ENCODE peak calls at places on chromosomes 12 and 14, in eight cellular contexts. One of them, this sample, is unnamed.

GRCh38 chr14:99685061-99685995 is 1.2 kb downstream of the CYP46A1 start:
- DNase-seq in stimulated activated CD8-positive, alpha-beta memory T cell treated with anti-CD3 and anti-CD28 coated beads, Interleukin-15, amount 100 ng/mL, for 48 hours: no peak
- DNase-seq in MCF 10A: no peak
- DNase-seq in K562: no peak
- DNase-seq in stimulated activated naive B cell treated with anti-CD40 and anti-IgM and Interleukin-4, amounts not matched to agents 10 μg/mL and 1 μg/mL and 100 μg/mL, for 72 hours: no peak
- DNase-seq in mucosa of gallbladder: no peak
- DNase-seq in hypothalamus: no peak
- DNase-seq in CD8-positive, alpha-beta memory T cell: no peak
- DNase-seq in this sample: no peak

GRCh38 chr12:53383258-53383657 is 3.3 kb downstream of the SP1 start:
- DNase-seq in MCF 10A: no peak
- DNase-seq in hypothalamus: no peak
- DNase-seq in mucosa of gallbladder: no peak
- DNase-seq in stimulated activated CD8-positive, alpha-beta memory T cell treated with anti-CD3 and anti-CD28 coated beads, Interleukin-15, amount 100 ng/mL, for 48 hours: no peak
- DNase-seq in stimulated activated naive B cell treated with anti-CD40 and anti-IgM and Interleukin-4, amounts not matched to agents 10 μg/mL and 1 μg/mL and 100 μg/mL, for 72 hours: no peak
- DNase-seq in K562: no peak
- DNase-seq in CD8-positive, alpha-beta memory T cell: no peak
- DNase-seq in this sample: no peak

GRCh38 chr12:131902332-131903241 is 8.2 kb downstream of the ULK1 start:
- DNase-seq in hypothalamus: no peak
- DNase-seq in mucosa of gallbladder: no peak
- DNase-seq in CD8-positive, alpha-beta memory T cell: no peak
- DNase-seq in K562: no peak
- DNase-seq in stimulated activated naive B cell treated with anti-CD40 and anti-IgM and Interleukin-4, amounts not matched to agents 10 μg/mL and 1 μg/mL and 100 μg/mL, for 72 hours: no peak
- DNase-seq in stimulated activated CD8-positive, alpha-beta memory T cell treated with anti-CD3 and anti-CD28 coated beads, Interleukin-15, amount 100 ng/mL, for 48 hours: no peak
- DNase-seq in MCF 10A: no peak
- DNase-seq in this sample: no peak

GRCh38 chr14:102930753-102931579 is 8.5 kb downstream of the AMN start:
- DNase-seq in stimulated activated naive B cell treated with anti-CD40 and anti-IgM and Interleukin-4, amounts not matched to agents 10 μg/mL and 1 μg/mL and 100 μg/mL, for 72 hours: no peak
- DNase-seq in K562: no peak
- DNase-seq in mucosa of gallbladder: peak
- DNase-seq in hypothalamus: no peak
- DNase-seq in stimulated activated CD8-positive, alpha-beta memory T cell treated with anti-CD3 and anti-CD28 coated beads, Interleukin-15, amount 100 ng/mL, for 48 hours: no peak
- DNase-seq in CD8-positive, alpha-beta memory T cell: no peak
- DNase-seq in MCF 10A: peak
- DNase-seq in this sample: peak

GRCh38 chr12:65624554-65625086 is 199.7 kb upstream of the HMGA2 start:
- DNase-seq in hypothalamus: no peak
- DNase-seq in MCF 10A: no peak
- DNase-seq in CD8-positive, alpha-beta memory T cell: no peak
- DNase-seq in mucosa of gallbladder: no peak
- DNase-seq in stimulated activated CD8-positive, alpha-beta memory T cell treated with anti-CD3 and anti-CD28 coated beads, Interleukin-15, amount 100 ng/mL, for 48 hours: no peak
- DNase-seq in stimulated activated naive B cell treated with anti-CD40 and anti-IgM and Interleukin-4, amounts not matched to agents 10 μg/mL and 1 μg/mL and 100 μg/mL, for 72 hours: no peak
- DNase-seq in K562: no peak
- DNase-seq in this sample: no peak

GRCh38 chr14:74710477-74710876 is 2.4 kb downstream of the AREL1 start:
- DNase-seq in MCF 10A: no peak
- DNase-seq in mucosa of gallbladder: no peak
- DNase-seq in stimulated activated naive B cell treated with anti-CD40 and anti-IgM and Interleukin-4, amounts not matched to agents 10 μg/mL and 1 μg/mL and 100 μg/mL, for 72 hours: no peak
- DNase-seq in hypothalamus: no peak
- DNase-seq in K562: peak
- DNase-seq in stimulated activated CD8-positive, alpha-beta memory T cell treated with anti-CD3 and anti-CD28 coated beads, Interleukin-15, amount 100 ng/mL, for 48 hours: no peak
- DNase-seq in CD8-positive, alpha-beta memory T cell: no peak
- DNase-seq in this sample: no peak

GRCh38 chr12:4037747-4038312 is 164.6 kb upstream of the PARP11 start:
- DNase-seq in CD8-positive, alpha-beta memory T cell: no peak
- DNase-seq in K562: peak
- DNase-seq in MCF 10A: peak
- DNase-seq in mucosa of gallbladder: peak
- DNase-seq in hypothalamus: no peak
- DNase-seq in stimulated activated CD8-positive, alpha-beta memory T cell treated with anti-CD3 and anti-CD28 coated beads, Interleukin-15, amount 100 ng/mL, for 48 hours: no peak
- DNase-seq in stimulated activated naive B cell treated with anti-CD40 and anti-IgM and Interleukin-4, amounts not matched to agents 10 μg/mL and 1 μg/mL and 100 μg/mL, for 72 hours: no peak
- DNase-seq in this sample: peak

GRCh38 chr12:68118096-68118755 is 41.3 kb downstream of the IFNG start:
- DNase-seq in stimulated activated naive B cell treated with anti-CD40 and anti-IgM and Interleukin-4, amounts not matched to agents 10 μg/mL and 1 μg/mL and 100 μg/mL, for 72 hours: no peak
- DNase-seq in stimulated activated CD8-positive, alpha-beta memory T cell treated with anti-CD3 and anti-CD28 coated beads, Interleukin-15, amount 100 ng/mL, for 48 hours: no peak
- DNase-seq in K562: no peak
- DNase-seq in hypothalamus: no peak
- DNase-seq in mucosa of gallbladder: no peak
- DNase-seq in MCF 10A: no peak
- DNase-seq in CD8-positive, alpha-beta memory T cell: no peak
- DNase-seq in this sample: no peak

GRCh38 chr12:6167327-6168280 is 32.6 kb upstream of the CD9 start:
- DNase-seq in stimulated activated naive B cell treated with anti-CD40 and anti-IgM and Interleukin-4, amounts not matched to agents 10 μg/mL and 1 μg/mL and 100 μg/mL, for 72 hours: peak
- DNase-seq in hypothalamus: no peak
- DNase-seq in mucosa of gallbladder: peak
- DNase-seq in CD8-positive, alpha-beta memory T cell: no peak
- DNase-seq in stimulated activated CD8-positive, alpha-beta memory T cell treated with anti-CD3 and anti-CD28 coated beads, Interleukin-15, amount 100 ng/mL, for 48 hours: peak
- DNase-seq in K562: peak
- DNase-seq in MCF 10A: peak
- DNase-seq in this sample: peak

GRCh38 chr14:79701371-79701770 is 509.9 kb downstream of the DIO2 start:
- DNase-seq in K562: no peak
- DNase-seq in hypothalamus: no peak
- DNase-seq in mucosa of gallbladder: no peak
- DNase-seq in CD8-positive, alpha-beta memory T cell: no peak
- DNase-seq in stimulated activated naive B cell treated with anti-CD40 and anti-IgM and Interleukin-4, amounts not matched to agents 10 μg/mL and 1 μg/mL and 100 μg/mL, for 72 hours: no peak
- DNase-seq in MCF 10A: no peak
- DNase-seq in stimulated activated CD8-positive, alpha-beta memory T cell treated with anti-CD3 and anti-CD28 coated beads, Interleukin-15, amount 100 ng/mL, for 48 hours: no peak
- DNase-seq in this sample: no peak

GRCh38 chr12:131825146-131825892 is 2.9 kb upstream of the MMP17 start:
- DNase-seq in mucosa of gallbladder: no peak
- DNase-seq in hypothalamus: peak
- DNase-seq in K562: no peak
- DNase-seq in stimulated activated naive B cell treated with anti-CD40 and anti-IgM and Interleukin-4, amounts not matched to agents 10 μg/mL and 1 μg/mL and 100 μg/mL, for 72 hours: no peak
- DNase-seq in stimulated activated CD8-positive, alpha-beta memory T cell treated with anti-CD3 and anti-CD28 coated beads, Interleukin-15, amount 100 ng/mL, for 48 hours: no peak
- DNase-seq in MCF 10A: peak
- DNase-seq in CD8-positive, alpha-beta memory T cell: no peak
- DNase-seq in this sample: no peak

GRCh38 chr12:127588224-127588623 is 678.7 kb upstream of the TMEM132C start:
- DNase-seq in hypothalamus: no peak
- DNase-seq in MCF 10A: peak
- DNase-seq in stimulated activated naive B cell treated with anti-CD40 and anti-IgM and Interleukin-4, amounts not matched to agents 10 μg/mL and 1 μg/mL and 100 μg/mL, for 72 hours: no peak
- DNase-seq in CD8-positive, alpha-beta memory T cell: no peak
- DNase-seq in stimulated activated CD8-positive, alpha-beta memory T cell treated with anti-CD3 and anti-CD28 coated beads, Interleukin-15, amount 100 ng/mL, for 48 hours: no peak
- DNase-seq in mucosa of gallbladder: no peak
- DNase-seq in K562: no peak
- DNase-seq in this sample: no peak